ENCODE peak calls at places on chromosome 14, in six cellular contexts. Y is HCT116, E is K562, O is GM12878, D is HepG2, I is H1. G is an unnamed sample.

GRCh38 chr14:53791116-53791515 is 165.5 kb downstream of the BMP4 start:
- DNase-seq in Y (no peak), E (no peak), O (no peak), D (no peak), I (no peak), G (no peak)

GRCh38 chr14:87133073-87133815 is 859.7 kb downstream of the GALC start:
- DNase-seq in Y (no peak), E (no peak), O (no peak), D (no peak), I (no peak), G (no peak)

GRCh38 chr14:96559571-96559970 is 57.4 kb downstream of the PAPOLA start:
- DNase-seq in Y (no peak), E (no peak), O (no peak), D (no peak), I (no peak), G (no peak)

GRCh38 chr14:64410084-64410774 is 22.1 kb downstream of the MTHFD1 start:
- DNase-seq in Y (no peak), E (no peak), O (no peak), D (peak), I (no peak), G (no peak)

GRCh38 chr14:97106166-97106565 is 309.0 kb downstream of the VRK1 start:
- DNase-seq in Y (no peak), E (no peak), O (peak), D (no peak), I (no peak), G (no peak)

GRCh38 chr14:72352012-72352411 is 419.8 kb downstream of the RGS6 start:
- DNase-seq in Y (no peak), E (no peak), O (no peak), D (no peak), I (no peak), G (no peak)

GRCh38 chr14:64507376-64508156 is 3.0 kb downstream of the ZBTB1 start:
- DNase-seq in Y (no peak), E (no peak), O (no peak), D (no peak), I (no peak), G (no peak)

GRCh38 chr14:89427426-89428162 is 10.6 kb upstream of the FOXN3 start:
- DNase-seq in Y (no peak), E (no peak), O (no peak), D (no peak), I (no peak), G (no peak)

GRCh38 chr14:96629082-96629481 is 126.9 kb downstream of the PAPOLA start:
- DNase-seq in Y (no peak), E (no peak), O (no peak), D (no peak), I (no peak), G (no peak)

GRCh38 chr14:22668863-22669262 is 24.7 kb upstream of the OR6J1 start:
- DNase-seq in Y (no peak), E (no peak), O (no peak), D (no peak), I (no peak), G (no peak)

GRCh38 chr14:61749867-61750266 is 12.4 kb upstream of the SNAPC1 start:
- DNase-seq in Y (no peak), E (peak), O (no peak), D (peak), I (no peak), G (no peak)

GRCh38 chr14:74735113-74735512 is 22.2 kb downstream of the FCF1 start:
- DNase-seq in Y (no peak), E (no peak), O (no peak), D (no peak), I (no peak), G (no peak)

GRCh38 chr14:94303111-94303510 is 10.0 kb upstream of the SERPINA10 start:
- DNase-seq in Y (no peak), E (no peak), O (no peak), D (no peak), I (no peak), G (no peak)

GRCh38 chr14:85421166-85421877 is 108.6 kb upstream of the FLRT2 start:
- DNase-seq in Y (no peak), E (no peak), O (no peak), D (no peak), I (no peak), G (no peak)

GRCh38 chr14:52018970-52019369 is 29.6 kb downstream of the RTRAF start:
- DNase-seq in Y (no peak), E (no peak), O (no peak), D (no peak), I (no peak), G (no peak)

GRCh38 chr14:75457648-75458165 is 29.9 kb downstream of the JDP2 start:
- DNase-seq in Y (no peak), E (no peak), O (no peak), D (no peak), I (no peak), G (no peak)

GRCh38 chr14:67010602-67011001 is 178.6 kb upstream of the GARIN2 start:
- DNase-seq in Y (no peak), E (no peak), O (no peak), D (no peak), I (no peak), G (no peak)

GRCh38 chr14:49526101-49526500 is 60.1 kb downstream of the RPS29 start:
- DNase-seq in Y (no peak), E (no peak), O (no peak), D (no peak), I (no peak), G (no peak)

GRCh38 chr14:50647753-50648152 is 20.4 kb downstream of the SAV1 start:
- DNase-seq in Y (no peak), E (no peak), O (no peak), D (no peak), I (no peak), G (no peak)

GRCh38 chr14:76205708-76206107 is 54.0 kb downstream of the GPATCH2L start:
- DNase-seq in Y (no peak), E (no peak), O (peak), D (no peak), I (no peak), G (no peak)

GRCh38 chr14:103104654-103105511 is 10.4 kb downstream of the EXOC3L4 start:
- DNase-seq in Y (no peak), E (peak), O (no peak), D (no peak), I (no peak), G (no peak)
- TF ChIP-seq EZH2 in Y (no peak), E (no peak), O (no peak), D (no peak), I (peak), G (no peak)

GRCh38 chr14:104895207-104895785 is 29.4 kb upstream of the PLD4 start:
- DNase-seq in Y (no peak), E (no peak), O (no peak), D (no peak), I (no peak), G (no peak)

GRCh38 chr14:104897286-104898194 is 27.1 kb upstream of the PLD4 start:
- DNase-seq in Y (no peak), E (no peak), O (no peak), D (no peak), I (no peak), G (no peak)

GRCh38 chr14:104898195-104898558 is 26.5 kb upstream of the PLD4 start:
- DNase-seq in Y (no peak), E (no peak), O (no peak), D (no peak), I (no peak), G (no peak)

GRCh38 chr14:104894331-104895206 is 29.5 kb downstream of the CEP170B start:
- DNase-seq in Y (no peak), E (no peak), O (no peak), D (no peak), I (no peak), G (no peak)

GRCh38 chr14:104895786-104896642 is 28.7 kb upstream of the PLD4 start:
- DNase-seq in Y (no peak), E (no peak), O (no peak), D (no peak), I (no peak), G (no peak)
- TF ChIP-seq POLR2AphosphoS5 in Y (no peak), E (no peak), O (no peak), D (no peak), I (no peak), G (no peak)

GRCh38 chr14:100295376-100296105 is 10.7 kb downstream of the SLC25A29 start:
- DNase-seq in Y (no peak), E (no peak), O (no peak), D (no peak), I (no peak), G (no peak)

GRCh38 chr14:100294213-100294962 is 11.9 kb downstream of the SLC25A29 start:
- DNase-seq in Y (no peak), E (no peak), O (peak), D (no peak), I (no peak), G (no peak)

GRCh38 chr14:100296106-100296651 is 10.1 kb downstream of the SLC25A29 start:
- DNase-seq in Y (no peak), E (no peak), O (no peak), D (no peak), I (no peak), G (no peak)

GRCh38 chr14:100293497-100294212 is 12.6 kb downstream of the SLC25A29 start:
- DNase-seq in Y (no peak), E (no peak), O (no peak), D (no peak), I (no peak), G (no peak)

DNA sequence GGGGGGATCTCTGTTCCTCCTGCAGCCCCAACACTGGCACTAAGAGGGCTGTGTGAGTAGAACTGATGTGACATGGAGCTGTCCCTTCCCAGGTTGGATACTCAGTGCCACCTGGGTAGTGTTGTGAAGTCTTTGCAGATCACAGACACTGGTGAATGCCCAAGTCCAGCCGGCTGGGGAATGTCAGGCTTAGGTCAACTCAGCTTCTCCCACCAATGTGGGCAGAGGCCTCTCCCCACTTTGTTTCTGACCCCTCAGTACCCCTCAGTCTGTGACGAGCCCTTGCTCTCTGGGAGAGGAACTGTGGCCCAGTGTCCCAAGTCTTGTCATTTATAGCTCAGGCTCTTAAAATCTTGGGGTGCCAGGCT is 11.3 kb downstream of the SLC25A29 start:
- DNase-seq in Y (no peak), E (no peak), O (no peak), D (no peak), I (no peak), G (no peak)
- H3K9ac ChIP-seq in Y (no peak), E (no peak), O (no peak), D (no peak), I (no peak), G (no peak)

GRCh38 chr14:77267937-77268699 is 2.9 kb downstream of the NGB start:
- DNase-seq in Y (no peak), E (no peak), O (no peak), D (no peak), I (no peak), G (no peak)
- TF ChIP-seq EZH2 in Y (no peak), E (no peak), O (no peak), D (no peak), I (no peak), G (no peak)

GRCh38 chr14:88323086-88323519 is at the start of gene KCNK10:
- DNase-seq in Y (no peak), E (no peak), O (no peak), D (no peak), I (no peak), G (no peak)
- TF ChIP-seq POLR2AphosphoS5 in Y (no peak), E (no peak), O (no peak), D (no peak), I (no peak), G (no peak)